ENCODE peak calls at places on chromosomes 5 and 9, in five cellular contexts. N, L, W, Q and S are unnamed samples.

GRCh38 chr9:16671591-16672137 is 198.8 kb downstream of the BNC2 start:
- DNase-seq in N (no peak), L (no peak), W (no peak), Q (peak), S (no peak)

GRCh38 chr9:133759146-133759900 is 21.2 kb upstream of the SARDH start:
- DNase-seq in N (peak), L (no peak), W (no peak), Q (no peak), S (no peak)

GRCh38 chr5:143714629-143715028 is 97.3 kb upstream of the HMHB1 start:
- DNase-seq in N (no peak), L (no peak), W (no peak), Q (peak), S (no peak)

GRCh38 chr5:154369682-154370081 is 76.1 kb upstream of the SAP30L start:
- DNase-seq in N (no peak), L (no peak), W (no peak), Q (no peak), S (no peak)

GRCh38 chr9:136862849-136863622 is 3.1 kb downstream of the EDF1 start:
- DNase-seq in N (no peak), L (no peak), W (no peak), Q (no peak), S (no peak)

GRCh38 chr9:136562746-136563506 is 17.1 kb upstream of the NOTCH1 start:
- DNase-seq in N (no peak), L (no peak), W (no peak), Q (no peak), S (no peak)

GRCh38 chr5:109161914-109162683 is 247.7 kb downstream of the PJA2 start:
- DNase-seq in N (no peak), L (no peak), W (no peak), Q (peak), S (no peak)

GRCh38 chr5:173329370-173330150 is 1.3 kb upstream of the STC2 start:
- DNase-seq in N (no peak), L (no peak), W (no peak), Q (peak), S (no peak)

GRCh38 chr9:93304574-93305496 is 120.9 kb downstream of the WNK2 start:
- DNase-seq in N (peak), L (no peak), W (peak), Q (peak), S (no peak)

GRCh38 chr5:75023368-75024159 is 28.8 kb downstream of the GCNT4 start:
- DNase-seq in N (no peak), L (no peak), W (no peak), Q (no peak), S (no peak)

GRCh38 chr5:140295414-140295813 is 7.5 kb downstream of the PFDN1 start:
- DNase-seq in N (no peak), L (no peak), W (no peak), Q (peak), S (no peak)

GRCh38 chr5:97162045-97162444 is 19.6 kb upstream of the LIX1 start:
- DNase-seq in N (no peak), L (no peak), W (peak), Q (peak), S (no peak)

GRCh38 chr5:1639757-1640156 is 116.0 kb upstream of the LPCAT1 start:
- DNase-seq in N (peak), L (no peak), W (no peak), Q (no peak), S (no peak)

GRCh38 chr5:1179383-1179715 is 22.0 kb upstream of the SLC6A19 start:
- DNase-seq in N (no peak), L (no peak), W (no peak), Q (no peak), S (no peak)

GRCh38 chr5:76717222-76718083 is 1.5 kb downstream of the F2R start:
- DNase-seq in N (no peak), L (no peak), W (no peak), Q (no peak), S (no peak)

GRCh38 chr9:24245988-24246387 is 299.7 kb downstream of the IZUMO3 start:
- DNase-seq in N (no peak), L (no peak), W (peak), Q (peak), S (no peak)

GRCh38 chr9:108272350-108272899 is 583.4 kb downstream of the ACTL7B start:
- DNase-seq in N (no peak), L (peak), W (peak), Q (peak), S (no peak)

GRCh38 chr5:65156933-65157332 is 324.8 kb downstream of the ADAMTS6 start:
- DNase-seq in N (no peak), L (no peak), W (no peak), Q (no peak), S (no peak)

GRCh38 chr9:133786371-133786753 is 48.2 kb upstream of the SARDH start:
- DNase-seq in N (peak), L (no peak), W (no peak), Q (no peak), S (no peak)

GRCh38 chr5:78527054-78527884 is 121.3 kb downstream of the LHFPL2 start:
- DNase-seq in N (no peak), L (peak), W (no peak), Q (peak), S (no peak)

GRCh38 chr5:111655169-111655924 is 101.6 kb downstream of the NREP start:
- DNase-seq in N (no peak), L (no peak), W (no peak), Q (peak), S (no peak)

GRCh38 chr9:91711755-91712591 is 238.1 kb downstream of the ROR2 start:
- DNase-seq in N (peak), L (no peak), W (no peak), Q (peak), S (no peak)

GRCh38 chr5:151038292-151038745 is 17.9 kb downstream of the GPX3 start:
- DNase-seq in N (peak), L (no peak), W (no peak), Q (no peak), S (no peak)

GRCh38 chr5:52562473-52562872 is 225.2 kb upstream of the ITGA1 start:
- DNase-seq in N (no peak), L (no peak), W (no peak), Q (no peak), S (no peak)

GRCh38 chr5:137142371-137143243 is 356.5 kb downstream of the SPOCK1 start:
- DNase-seq in N (no peak), L (no peak), W (no peak), Q (peak), S (no peak)

GRCh38 chr5:431711-432050 is 11.3 kb upstream of the EXOC3 start:
- DNase-seq in N (peak), L (no peak), W (no peak), Q (no peak), S (no peak)

GRCh38 chr9:100427366-100428263 is 672 bp downstream of the MSANTD3 start:
- DNase-seq in N (no peak), L (no peak), W (no peak), Q (peak), S (no peak)

GRCh38 chr5:172554562-172554961 is 86.5 kb upstream of the NEURL1B start:
- DNase-seq in N (peak), L (no peak), W (no peak), Q (no peak), S (no peak)

GRCh38 chr9:95383198-95383673 is 65.7 kb upstream of the FANCC start:
- DNase-seq in N (no peak), L (no peak), W (no peak), Q (peak), S (no peak)

GRCh38 chr5:151040211-151040747 is 19.9 kb downstream of the GPX3 start:
- DNase-seq in N (peak), L (no peak), W (no peak), Q (peak), S (no peak)

GRCh38 chr5:1881731-1882336 is 891 bp downstream of the IRX4 start:
- DNase-seq in N (no peak), L (no peak), W (no peak), Q (no peak), S (no peak)

GRCh38 chr9:1791191-1791590 is 224.0 kb upstream of the SMARCA2 start:
- DNase-seq in N (no peak), L (no peak), W (no peak), Q (no peak), S (no peak)

GRCh38 chr9:87259543-87259942 is 238.1 kb upstream of the DAPK1 start:
- DNase-seq in N (no peak), L (no peak), W (no peak), Q (no peak), S (no peak)

GRCh38 chr5:59184769-59185168 is 601.9 kb downstream of the RAB3C start:
- DNase-seq in N (no peak), L (no peak), W (no peak), Q (no peak), S (no peak)

GRCh38 chr9:124696101-124696500 is 75.0 kb downstream of the NR6A1 start:
- DNase-seq in N (no peak), L (no peak), W (no peak), Q (no peak), S (no peak)

GRCh38 chr5:169974121-169974770 is 6.0 kb downstream of the INSYN2B start:
- DNase-seq in N (no peak), L (no peak), W (no peak), Q (no peak), S (no peak)
- H3K27ac ChIP-seq in N (no peak), L (no peak), W (no peak), Q (no peak), S (no peak)

DNA sequence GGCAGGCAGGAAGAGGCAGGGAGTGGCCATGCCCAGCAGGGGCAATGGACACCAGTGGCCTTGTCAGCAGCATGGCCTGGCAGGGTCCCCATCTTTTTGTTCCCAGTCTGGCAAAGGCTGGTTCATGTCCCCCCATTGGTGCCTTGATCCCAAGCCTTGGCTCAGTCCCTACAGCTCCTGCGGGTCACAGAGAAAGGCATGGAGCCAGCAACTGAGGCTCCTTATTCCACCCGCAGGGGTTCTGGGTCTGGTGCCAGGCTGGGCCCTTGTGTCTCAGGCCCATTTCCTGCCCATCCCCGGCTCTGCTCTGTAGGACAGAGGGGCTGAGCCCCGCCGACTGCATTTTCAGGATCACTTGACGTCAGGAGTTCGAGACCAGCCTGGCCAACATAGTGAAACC is 14.0 kb downstream of the TRIM14 start:
- DNase-seq in N (no peak), L (no peak), W (no peak), Q (no peak), S (no peak)
- H3K27ac ChIP-seq in N (peak), L (no peak), W (no peak), Q (no peak), S (peak)

GRCh38 chr9:89500008-89500407 is 2.1 kb upstream of the SEMA4D start:
- DNase-seq in N (no peak), L (no peak), W (no peak), Q (no peak), S (no peak)

GRCh38 chr9:89497181-89497963 is 541 bp downstream of the SEMA4D start:
- DNase-seq in N (peak), L (no peak), W (no peak), Q (no peak), S (no peak)

GRCh38 chr9:89497978-89498844 is at the start of gene SEMA4D:
- DNase-seq in N (peak), L (no peak), W (peak), Q (peak), S (no peak)

GRCh38 chr9:89496645-89497044 is 1.3 kb downstream of the SEMA4D start:
- DNase-seq in N (peak), L (no peak), W (no peak), Q (no peak), S (no peak)

GRCh38 chr9:89498845-89499480 is 1.1 kb upstream of the SEMA4D start:
- DNase-seq in N (peak), L (no peak), W (no peak), Q (no peak), S (no peak)
- H3K27ac ChIP-seq in N (peak), L (no peak), W (no peak), Q (no peak), S (no peak)

DNA sequence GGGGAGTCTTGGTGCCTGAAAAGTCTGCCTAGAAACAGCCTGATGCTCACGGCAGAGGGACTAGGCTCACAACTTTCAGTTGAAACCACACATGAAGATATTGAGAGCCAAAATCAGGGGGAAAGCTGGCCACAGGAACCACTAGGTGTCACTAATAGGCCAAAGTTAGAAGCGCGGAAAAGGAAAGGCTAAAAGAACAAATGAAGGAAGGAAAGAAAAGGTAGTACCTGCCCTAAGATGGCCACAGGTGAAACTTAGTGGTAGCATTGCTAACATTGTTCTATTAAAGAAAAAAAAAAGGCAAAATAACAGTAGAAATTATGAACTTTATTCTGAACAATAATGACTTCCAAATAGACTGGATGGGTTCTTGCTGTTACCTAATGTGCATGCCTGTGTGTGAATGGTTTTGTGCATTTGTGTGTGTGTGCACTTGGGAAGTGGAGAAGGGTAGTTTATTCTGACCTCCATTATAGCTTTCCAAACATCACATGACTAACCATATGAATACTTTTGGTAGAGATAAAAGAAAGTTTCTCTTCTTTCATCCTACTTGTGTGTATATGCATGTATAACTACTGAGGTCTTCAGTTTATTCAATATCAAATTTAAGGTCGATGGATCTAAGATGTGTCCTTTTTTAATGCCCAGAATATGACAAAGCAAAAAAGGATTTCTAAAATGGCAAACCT is 2.1 kb upstream of the RFESD start:
- DNase-seq in N (no peak), L (no peak), W (no peak), Q (peak), S (no peak)
- H3K27ac ChIP-seq in N (peak), L (peak), W (no peak), Q (no peak), S (peak)

GRCh38 chr5:57777174-57777581 is 294.6 kb upstream of the ACTBL2 start:
- DNase-seq in N (no peak), L (no peak), W (no peak), Q (peak), S (no peak)
- H3K27ac ChIP-seq in N (no peak), L (no peak), W (no peak), Q (peak), S (no peak)

GRCh38 chr5:73826761-73827450 is 200.9 kb downstream of the ARHGEF28 start:
- DNase-seq in N (no peak), L (no peak), W (no peak), Q (no peak), S (no peak)

GRCh38 chr5:73823508-73823925 is 197.5 kb downstream of the ARHGEF28 start:
- DNase-seq in N (no peak), L (no peak), W (no peak), Q (peak), S (no peak)

GRCh38 chr5:73826301-73826700 is 200.3 kb downstream of the ARHGEF28 start:
- DNase-seq in N (no peak), L (no peak), W (no peak), Q (no peak), S (no peak)

GRCh38 chr5:73825736-73826135 is 199.7 kb downstream of the ARHGEF28 start:
- DNase-seq in N (no peak), L (no peak), W (no peak), Q (no peak), S (no peak)

DNA sequence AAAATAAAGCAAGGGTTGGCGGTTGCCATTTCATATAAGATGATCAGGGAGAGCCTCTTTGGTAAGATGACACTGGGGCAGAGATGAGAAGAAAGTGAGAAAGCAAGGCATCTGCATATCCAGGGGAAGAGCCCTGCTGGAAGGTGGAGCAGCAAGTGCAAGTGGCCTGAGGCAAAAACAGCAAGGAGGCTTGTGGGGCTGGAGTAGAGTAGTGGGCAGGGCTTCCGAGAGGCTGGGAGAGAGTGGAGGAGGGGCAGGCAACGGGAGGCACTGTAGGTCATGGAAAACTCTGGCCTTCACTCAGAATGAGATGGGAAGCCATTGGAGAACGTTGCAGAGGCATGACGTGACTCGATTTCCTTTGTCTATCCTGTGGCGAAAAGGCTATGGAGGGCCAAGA is 199.2 kb downstream of the ARHGEF28 start:
- DNase-seq in N (no peak), L (no peak), W (no peak), Q (no peak), S (no peak)
- H3K27ac ChIP-seq in N (no peak), L (peak), W (no peak), Q (no peak), S (no peak)

GRCh38 chr9:32405506-32405905 is 21.1 kb downstream of the ACO1 start:
- DNase-seq in N (no peak), L (no peak), W (no peak), Q (no peak), S (no peak)

GRCh38 chr9:32404856-32405255 is 20.4 kb downstream of the ACO1 start:
- DNase-seq in N (no peak), L (no peak), W (no peak), Q (no peak), S (no peak)

GRCh38 chr9:32404402-32404801 is 20.0 kb downstream of the ACO1 start:
- DNase-seq in N (no peak), L (no peak), W (no peak), Q (no peak), S (no peak)

GRCh38 chr9:32401471-32401870 is 17.0 kb downstream of the ACO1 start:
- DNase-seq in N (no peak), L (no peak), W (no peak), Q (no peak), S (no peak)

GRCh38 chr9:32403567-32403966 is 19.1 kb downstream of the ACO1 start:
- DNase-seq in N (no peak), L (no peak), W (no peak), Q (no peak), S (no peak)
- H3K27ac ChIP-seq in N (no peak), L (no peak), W (no peak), Q (no peak), S (no peak)

DNA sequence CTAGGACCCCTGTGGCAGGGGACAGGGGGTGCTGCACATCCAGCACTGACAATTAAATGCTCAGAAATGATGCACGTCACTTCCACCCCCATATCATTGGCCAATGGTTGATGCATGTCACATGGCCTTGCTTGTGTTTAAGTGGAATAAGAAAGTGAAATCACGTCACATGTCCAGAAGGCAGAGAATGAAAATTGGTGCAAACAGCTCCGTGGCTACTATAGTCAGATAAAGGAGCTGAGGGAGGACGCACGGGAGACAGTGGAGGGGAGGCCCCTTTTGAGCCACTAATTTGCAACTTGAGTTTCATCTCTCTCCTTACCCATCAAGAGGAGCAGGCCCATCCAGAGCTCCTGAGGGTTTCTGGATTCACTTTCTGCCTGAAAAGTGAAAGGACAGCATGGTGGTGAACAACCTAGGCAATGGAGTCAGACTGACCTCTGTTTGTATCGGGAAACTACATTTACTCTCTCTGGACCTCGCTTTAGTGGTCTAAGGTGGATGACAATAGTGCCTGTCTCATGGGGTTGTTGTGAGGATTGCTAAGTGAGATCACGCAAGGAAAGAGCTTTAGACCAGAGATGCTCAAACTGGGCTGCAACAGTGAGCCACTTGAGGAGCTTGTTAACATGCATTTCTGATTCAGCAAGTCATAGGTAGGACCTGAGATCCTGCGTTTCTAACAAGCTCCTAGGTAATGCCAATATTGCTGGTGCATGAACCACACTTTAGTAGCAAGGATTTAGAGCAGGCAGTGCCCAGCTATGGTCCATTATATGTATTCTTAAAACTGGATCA is 133.9 kb upstream of the ADRA1B start:
- DNase-seq in N (no peak), L (no peak), W (no peak), Q (no peak), S (no peak)
- H3K27ac ChIP-seq in N (no peak), L (peak), W (no peak), Q (no peak), S (no peak)

GRCh38 chr5:149729150-149729549 is 960 bp upstream of the PPARGC1B start:
- DNase-seq in N (no peak), L (no peak), W (no peak), Q (no peak), S (no peak)
- H3K27ac ChIP-seq in N (no peak), L (no peak), W (no peak), Q (no peak), S (peak)